ENCODE peak calls at places on chromosomes 6 and 20, in seven cellular contexts. L, Q, S, Z, D, K and E are unnamed samples.
A peak's percentile ranks its signal among the peaks of the same experiment; 100 is the strongest.

GRCh38 chr20:37567671-37568588 is 40.3 kb upstream of the BLCAP start:
- DNase-seq in K (no peak), Q (no peak), Z (no peak), S (no peak), D (no peak), L (no peak), E (no peak)

GRCh38 chr20:37364013-37364926 is 18.3 kb downstream of the SRC start:
- DNase-seq in L (no peak), S (no peak), Z (no peak), D (no peak), Q (no peak), K (no peak), E (no peak)

GRCh38 chr6:31663961-31664789 is 622 bp downstream of the GPANK1 start:
- DNase-seq in K (peak; percentile 80), S (peak; percentile 31), Z (peak; percentile 61), Q (no peak), D (no peak), L (no peak), E (no peak)

GRCh38 chr6:90610671-90611542 is 24.0 kb upstream of the MAP3K7 start:
- DNase-seq in K (peak; percentile 11), Z (no peak), L (no peak), S (no peak), D (no peak), Q (no peak), E (peak; percentile 74)

GRCh38 chr6:142935553-142936517 is 9.1 kb downstream of the HIVEP2 start:
- DNase-seq in Q (no peak), S (no peak), K (no peak), D (no peak), Z (no peak), L (no peak), E (no peak)

GRCh38 chr20:19861147-19861759 is 103.2 kb downstream of the RIN2 start:
- DNase-seq in D (no peak), Z (no peak), L (no peak), S (no peak), K (no peak), Q (no peak), E (no peak)

GRCh38 chr6:55082021-55082420 is 92.3 kb upstream of the HCRTR2 start:
- DNase-seq in D (no peak), L (no peak), S (no peak), Z (no peak), Q (no peak), K (no peak), E (no peak)

GRCh38 chr6:153856929-153857376 is 182.1 kb upstream of the OPRM1 start:
- DNase-seq in Z (no peak), K (no peak), S (no peak), L (no peak), D (no peak), Q (no peak), E (no peak)

GRCh38 chr6:123967900-123968299 is 164.2 kb downstream of the NKAIN2 start:
- DNase-seq in K (no peak), Z (no peak), L (no peak), Q (no peak), D (no peak), S (no peak), E (no peak)

GRCh38 chr6:50264995-50265571 is 215.4 kb upstream of the DEFB112 start:
- DNase-seq in Q (no peak), Z (no peak), D (no peak), K (no peak), S (no peak), L (no peak), E (no peak)

GRCh38 chr6:145110109-145110508 is 625.2 kb downstream of the EPM2A start:
- DNase-seq in D (no peak), K (no peak), Q (no peak), L (no peak), Z (no peak), S (no peak), E (no peak)

GRCh38 chr6:28982476-28983266 is 22.4 kb downstream of the ZNF311 start:
- DNase-seq in Z (no peak), K (peak; percentile 52), S (no peak), Q (no peak), D (no peak), L (no peak), E (no peak)

GRCh38 chr6:33745558-33745957 is 1.1 kb downstream of the IP6K3 start:
- DNase-seq in D (no peak), K (no peak), Q (no peak), S (no peak), L (no peak), Z (no peak), E (no peak)

GRCh38 chr6:147738516-147739187 is 230.2 kb downstream of the SAMD5 start:
- DNase-seq in L (no peak), S (peak; percentile 23), D (no peak), K (no peak), Q (peak; percentile 27), Z (no peak), E (no peak)

GRCh38 chr20:23086931-23087411 is 847 bp upstream of the CD93 start:
- DNase-seq in L (no peak), K (no peak), D (no peak), S (no peak), Q (no peak), Z (no peak), E (no peak)

GRCh38 chr6:108531332-108531731 is 29.4 kb upstream of the FOXO3 start:
- DNase-seq in D (no peak), Q (no peak), S (no peak), Z (no peak), L (no peak), K (no peak), E (no peak)
- TF ChIP-seq CTCF in D (peak; percentile 21), Q (no peak), S (no peak), Z (no peak), L (no peak), K (no peak), E (no peak)

GRCh38 chr20:61597996-61598395 is 345.9 kb downstream of the CDH4 start:
- DNase-seq in Q (no peak), K (no peak), Z (no peak), S (no peak), L (no peak), D (no peak), E (no peak)

GRCh38 chr20:61600061-61600460 is 348.0 kb downstream of the CDH4 start:
- DNase-seq in D (no peak), Z (no peak), Q (no peak), S (no peak), L (no peak), K (no peak), E (no peak)

GRCh38 chr20:61601361-61601760 is 349.3 kb downstream of the CDH4 start:
- DNase-seq in K (no peak), D (no peak), Z (no peak), Q (no peak), S (no peak), L (no peak), E (no peak)

GRCh38 chr20:61598586-61598985 is 346.5 kb downstream of the CDH4 start:
- DNase-seq in S (no peak), Q (no peak), L (no peak), K (no peak), D (no peak), Z (no peak), E (no peak)

GRCh38 chr20:61599061-61599930 is 347.2 kb downstream of the CDH4 start:
- DNase-seq in D (no peak), Q (no peak), L (no peak), Z (no peak), S (no peak), K (no peak), E (no peak)
- TF ChIP-seq CTCF in D (peak; percentile 19), Q (peak; percentile 11), L (no peak), Z (no peak), S (no peak), K (no peak), E (no peak)

GRCh38 chr6:119962505-119962904 is 612.9 kb upstream of the MAN1A1 start:
- DNase-seq in Q (no peak), L (no peak), Z (no peak), D (no peak), S (no peak), K (no peak), E (no peak)

GRCh38 chr6:119965900-119966299 is 616.3 kb upstream of the MAN1A1 start:
- DNase-seq in Q (no peak), D (no peak), Z (no peak), K (no peak), S (no peak), L (no peak), E (no peak)

DNA sequence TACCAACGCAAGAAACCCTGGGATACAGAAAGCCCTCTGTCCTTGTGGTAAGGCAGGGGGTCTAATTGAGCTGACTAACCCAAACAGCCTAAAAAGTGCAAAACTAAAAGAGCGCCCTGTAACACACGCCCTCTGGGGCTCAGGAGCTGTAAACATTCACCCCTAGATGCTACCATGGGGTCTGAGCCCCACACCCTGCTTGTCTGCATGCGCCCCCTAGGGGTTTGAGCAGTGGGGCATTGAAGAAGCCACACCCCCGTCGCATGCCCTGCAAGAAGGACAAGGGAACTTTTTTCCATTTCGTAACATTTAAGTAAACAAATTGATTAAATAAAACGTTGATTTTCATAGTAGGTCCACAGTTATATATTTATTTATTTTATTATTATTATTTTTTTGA is 616.9 kb upstream of the MAN1A1 start:
- DNase-seq in D (no peak), L (no peak), Z (no peak), Q (no peak), K (no peak), S (no peak), E (peak; percentile 5)
- TF ChIP-seq CTCF in D (peak; percentile 45), L (no peak), Z (no peak), Q (no peak), K (no peak), S (no peak), E (peak; percentile 58)

DNA sequence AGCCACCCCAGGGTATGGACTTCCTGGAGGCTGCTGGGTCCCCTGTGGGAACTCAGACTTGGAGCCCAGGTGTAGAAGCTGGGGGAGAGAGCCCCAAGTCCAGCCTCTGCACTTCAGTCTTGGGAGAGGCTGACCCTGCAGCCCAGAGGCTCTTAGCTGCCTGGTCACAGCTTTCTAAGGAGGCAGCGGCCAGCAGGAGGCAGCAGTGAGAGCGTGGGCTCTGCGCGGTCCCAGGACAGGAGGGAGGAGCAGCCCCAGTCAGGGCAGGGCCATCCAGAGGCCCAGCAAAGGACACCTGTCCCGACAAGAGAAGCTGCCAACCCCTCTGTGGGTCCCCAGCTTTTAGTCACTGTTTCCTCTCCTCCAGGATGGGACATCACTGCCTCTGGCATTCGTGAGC is 9.4 kb downstream of the TREML2 start:
- DNase-seq in Q (no peak), S (no peak), Z (no peak), K (no peak), L (no peak), D (peak; percentile 12), E (peak; percentile 23)
- TF ChIP-seq CTCF in Q (peak; percentile 62), S (peak; percentile 38), Z (peak; percentile 71), K (peak; percentile 28), L (no peak), D (peak; percentile 77), E (peak; percentile 74)